ENCODE peak calls at places on chromosomes 5 and 9, in four cellular contexts. M is sigmoid colon, N is WERI-Rb-1, D is HepG2. P is an unnamed sample.

GRCh38 chr9:88571417-88571816 is 36.4 kb downstream of the NXNL2 start:
- DNase-seq in M (no peak), N (no peak), D (no peak), P (no peak)

GRCh38 chr5:53343187-53343586 is 137.2 kb upstream of the FST start:
- DNase-seq in M (no peak), N (no peak), D (no peak), P (no peak)

GRCh38 chr5:175894805-175895204 is 23.4 kb downstream of the CPLX2 start:
- DNase-seq in M (peak), N (no peak), D (no peak), P (no peak)

GRCh38 chr5:5828619-5829018 is 406.1 kb downstream of the ICE1 start:
- DNase-seq in M (no peak), N (no peak), D (peak), P (no peak)

GRCh38 chr9:124482431-124483031 is 24.7 kb downstream of the NR5A1 start:
- DNase-seq in M (no peak), N (no peak), D (no peak), P (no peak)

GRCh38 chr9:33320568-33321261 is 30.4 kb downstream of the NFX1 start:
- DNase-seq in M (no peak), N (no peak), D (no peak), P (peak)

GRCh38 chr9:35733109-35733541 is 659 bp downstream of the CREB3 start:
- DNase-seq in M (no peak), N (peak), D (peak), P (no peak)

GRCh38 chr5:82525626-82526025 is 247.5 kb upstream of the RPS23 start:
- DNase-seq in M (no peak), N (no peak), D (no peak), P (no peak)

GRCh38 chr5:144315994-144316634 is 145.4 kb downstream of the KCTD16 start:
- DNase-seq in M (no peak), N (no peak), D (peak), P (no peak)

GRCh38 chr9:96461336-96461735 is 11.4 kb downstream of the HABP4 start:
- DNase-seq in M (no peak), N (no peak), D (no peak), P (no peak)

GRCh38 chr9:110583237-110583636 is 3.7 kb upstream of the SVEP1 start:
- DNase-seq in M (no peak), N (no peak), D (no peak), P (no peak)

GRCh38 chr5:11596185-11596584 is 308.1 kb downstream of the CTNND2 start:
- DNase-seq in M (no peak), N (no peak), D (no peak), P (no peak)

GRCh38 chr5:11602298-11602697 is 301.9 kb downstream of the CTNND2 start:
- DNase-seq in M (no peak), N (no peak), D (peak), P (no peak)

GRCh38 chr5:11595045-11595444 is 309.2 kb downstream of the CTNND2 start:
- DNase-seq in M (no peak), N (no peak), D (peak), P (no peak)

GRCh38 chr5:11596657-11597071 is 307.6 kb downstream of the CTNND2 start:
- DNase-seq in M (no peak), N (no peak), D (peak), P (no peak)

DNA sequence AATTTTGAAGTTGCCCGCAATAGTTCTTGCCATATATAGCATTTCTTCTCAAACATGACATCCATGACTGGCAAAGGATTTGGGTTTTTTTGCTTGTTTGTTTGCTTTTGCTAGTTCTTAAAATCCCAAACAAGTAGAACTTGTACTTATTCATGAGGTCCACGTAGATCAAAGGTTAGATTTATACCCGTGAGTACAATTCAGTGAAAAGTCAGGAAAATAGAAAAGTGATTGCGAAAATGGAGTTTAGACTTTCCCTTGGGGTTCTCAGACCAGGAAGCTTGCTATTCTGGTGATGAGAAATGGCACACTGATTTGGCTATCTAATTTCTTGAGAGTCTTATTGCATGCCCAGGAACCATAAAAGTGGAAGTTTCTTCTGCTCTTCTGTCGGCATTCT is 304.7 kb downstream of the CTNND2 start:
- DNase-seq in M (no peak), N (no peak), D (peak), P (no peak)
- TF ChIP-seq CTCF in M (no peak), N (no peak), D (no peak), P (no peak)

DNA sequence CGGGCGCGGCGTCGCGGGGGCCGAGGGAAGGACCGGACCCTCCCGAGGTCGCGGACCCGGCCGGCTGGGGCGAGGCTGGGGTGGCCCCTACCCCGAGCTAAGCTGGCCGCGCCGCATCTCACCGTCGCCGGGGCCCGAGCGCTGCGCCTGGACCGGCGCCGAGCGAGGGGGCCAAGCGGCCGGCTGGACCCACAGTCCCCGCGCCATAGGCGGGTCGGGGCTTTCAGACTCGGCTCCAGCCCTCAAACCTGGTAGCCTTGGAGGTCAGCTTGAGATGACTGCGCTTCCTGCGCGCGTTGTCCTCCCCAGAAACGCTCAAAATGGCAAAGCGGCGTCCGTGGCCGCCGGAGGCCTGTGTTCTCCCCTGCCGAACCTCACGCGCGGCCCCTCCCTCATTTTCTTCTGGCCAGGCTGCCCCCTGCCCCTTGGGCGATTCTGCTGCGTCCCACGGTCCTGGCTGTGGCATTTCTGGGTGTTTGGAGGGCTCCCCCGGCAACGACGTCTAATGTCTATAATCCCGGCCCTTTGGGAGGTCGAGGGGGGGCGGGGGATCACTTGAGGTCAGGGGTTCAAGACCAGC is 8.7 kb upstream of the GRIN1 start:
- DNase-seq in M (no peak), N (no peak), D (no peak), P (no peak)
- H3K27ac ChIP-seq in M (peak), N (peak), D (peak), P (no peak)

GRCh38 chr9:112677040-112677439 is 40.9 kb downstream of the INIP start:
- DNase-seq in M (no peak), N (no peak), D (no peak), P (no peak)

DNA sequence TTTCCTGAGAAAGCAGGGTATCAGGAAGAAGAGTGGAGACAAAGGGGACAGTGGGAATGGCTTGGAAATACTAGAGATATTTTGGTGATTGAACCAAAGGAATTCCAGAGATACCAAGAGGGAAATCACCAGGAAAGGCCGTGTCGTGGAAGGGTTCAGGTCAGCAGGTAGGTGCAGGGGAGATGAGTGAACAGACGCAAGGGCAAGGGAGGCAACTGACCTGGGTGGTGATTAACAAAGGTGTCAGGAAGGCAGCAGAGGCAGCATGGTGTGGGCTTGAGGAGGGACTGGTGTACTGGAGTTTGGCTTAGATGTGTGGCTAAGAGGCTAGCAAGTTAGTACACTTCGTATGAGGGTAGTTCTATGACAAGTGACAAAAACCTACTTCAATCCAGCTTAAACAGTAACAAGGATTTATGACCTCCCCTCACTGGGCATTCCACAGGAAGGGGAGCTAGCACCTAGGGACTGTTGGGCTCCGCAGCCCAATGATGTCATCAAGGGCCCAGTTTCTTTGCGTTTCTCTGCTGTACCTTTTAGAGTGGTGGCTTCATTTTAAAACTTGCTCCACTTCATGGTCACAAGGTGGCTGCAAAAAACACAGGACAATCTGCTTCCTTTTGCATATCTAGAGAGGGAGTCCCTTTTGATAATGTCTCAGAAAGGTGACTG is 37.0 kb downstream of the INIP start:
- DNase-seq in M (no peak), N (no peak), D (no peak), P (no peak)
- H3K4me3 ChIP-seq in M (no peak), N (no peak), D (no peak), P (no peak)

DNA sequence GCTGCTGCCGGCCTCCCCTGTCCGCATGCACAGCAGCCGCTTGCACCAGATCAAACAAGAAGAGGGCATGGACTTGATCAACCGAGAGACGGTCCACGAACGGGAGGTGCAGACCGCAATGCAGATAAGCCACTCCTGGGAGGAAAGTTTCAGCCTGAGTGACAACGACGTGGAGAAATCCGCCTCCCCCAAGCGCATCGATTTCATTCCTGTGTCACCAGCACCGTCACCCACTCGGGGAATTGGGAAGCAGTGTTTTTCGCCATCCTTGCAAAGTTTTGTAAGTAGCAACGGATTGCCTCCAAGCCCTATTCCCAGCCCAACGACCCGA is 75.3 kb downstream of the PIP5K1B start:
- DNase-seq in M (no peak), N (no peak), D (no peak), P (no peak)
- TF ChIP-seq CTCF in M (no peak), N (no peak), D (no peak), P (no peak)

GRCh38 chr9:89639367-89639795 is 34.6 kb downstream of the GADD45G start:
- DNase-seq in M (peak), N (no peak), D (no peak), P (peak)
- H3K27ac ChIP-seq in M (peak), N (no peak), D (no peak), P (peak)

GRCh38 chr5:3601929-3602712 is 6.5 kb downstream of the IRX1 start:
- DNase-seq in M (no peak), N (peak), D (no peak), P (no peak)
- H3K4me3 ChIP-seq in M (peak), N (peak), D (no peak), P (no peak)

GRCh38 chr9:115596743-115597080 is 478.8 kb upstream of the TNC start:
- DNase-seq in M (no peak), N (no peak), D (no peak), P (no peak)

GRCh38 chr9:115591584-115591984 is 473.6 kb upstream of the TNC start:
- DNase-seq in M (peak), N (peak), D (peak), P (peak)

GRCh38 chr9:115595951-115596742 is 478.2 kb upstream of the TNC start:
- DNase-seq in M (no peak), N (no peak), D (no peak), P (no peak)

GRCh38 chr9:115594551-115594950 is 476.6 kb upstream of the TNC start:
- DNase-seq in M (no peak), N (no peak), D (no peak), P (no peak)

DNA sequence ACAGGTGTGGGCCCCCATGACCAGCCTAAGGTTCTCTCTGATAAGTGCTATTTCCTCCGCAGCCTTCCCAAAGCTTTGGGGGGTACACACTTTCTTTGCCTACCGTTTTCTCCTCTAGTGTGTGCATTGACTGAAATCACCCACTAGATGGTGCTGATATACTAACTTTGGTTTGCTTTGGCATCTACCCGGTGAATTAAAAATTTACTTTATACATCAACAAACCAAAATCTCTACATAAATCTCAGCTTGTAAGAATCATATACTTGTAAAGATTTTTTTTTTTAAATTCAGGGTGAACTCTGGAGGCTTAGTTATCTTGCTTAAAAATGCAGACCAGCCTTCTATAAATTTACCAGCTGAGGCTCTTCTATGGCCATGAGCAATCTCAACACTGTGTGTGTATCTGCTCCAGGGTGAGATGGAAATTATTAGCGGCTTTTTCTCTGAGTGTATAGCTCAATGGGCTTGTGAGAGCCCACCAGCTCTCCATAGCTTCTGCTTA is 475.7 kb upstream of the TNC start:
- DNase-seq in M (no peak), N (peak), D (peak), P (peak)
- TF ChIP-seq CTCF in M (peak), N (peak), D (peak), P (peak)

GRCh38 chr5:55387865-55388264 is 80.1 kb downstream of the MTREX start:
- DNase-seq in M (no peak), N (no peak), D (no peak), P (no peak)

GRCh38 chr5:55393501-55394175 is 85.8 kb downstream of the MTREX start:
- DNase-seq in M (no peak), N (no peak), D (no peak), P (no peak)

GRCh38 chr5:55391707-55392106 is 83.9 kb downstream of the MTREX start:
- DNase-seq in M (no peak), N (no peak), D (no peak), P (no peak)

DNA sequence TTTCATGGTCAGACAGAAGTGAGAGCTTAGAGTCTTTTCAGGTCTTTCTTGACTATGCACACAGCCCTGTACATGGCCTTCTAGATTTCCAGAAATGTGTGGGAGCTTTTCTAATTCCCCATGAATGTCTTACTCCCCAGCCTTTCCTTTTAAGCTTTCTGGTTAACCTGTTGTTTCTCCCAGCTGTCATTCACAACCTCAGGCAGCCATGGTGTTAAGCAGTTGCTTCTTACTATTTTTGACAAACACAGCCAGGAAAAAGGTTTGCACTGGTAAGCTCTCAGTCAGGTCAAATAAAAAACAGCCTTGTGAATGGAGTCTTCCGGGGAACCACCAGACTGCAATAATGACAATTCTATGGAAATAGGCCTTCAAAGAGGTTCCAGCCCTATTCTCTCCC is 84.9 kb downstream of the MTREX start:
- DNase-seq in M (no peak), N (no peak), D (no peak), P (no peak)
- H3K27ac ChIP-seq in M (no peak), N (no peak), D (no peak), P (no peak)